ENCODE peak calls at places on chromosomes 4 and X, in five cellular contexts. W is PC-3, P is heart right ventricle, U is AG09309, H is IMR-90. S is an unnamed sample.

GRCh38 chrX:97740886-97741285 is 857.2 kb downstream of the RPA4 start:
- DNase-seq in H (no peak), P (no peak), W (peak; percentile 85), U (no peak), S (no peak)

GRCh38 chrX:110310000-110310790 is 7.7 kb downstream of the AMMECR1 start:
- DNase-seq in P (no peak), U (no peak), H (no peak), W (peak; percentile 53), S (no peak)

GRCh38 chrX:13287816-13288215 is 32.0 kb downstream of the ATXN3L start:
- DNase-seq in U (no peak), H (peak; percentile 72), W (peak; percentile 5), P (no peak), S (no peak)

GRCh38 chr4:72243641-72244040 is 211.8 kb downstream of the NPFFR2 start:
- DNase-seq in P (no peak), H (no peak), U (no peak), W (no peak), S (no peak)

GRCh38 chr4:155946486-155946885 is 7.2 kb downstream of the CTSO start:
- DNase-seq in P (no peak), U (no peak), W (no peak), H (peak; percentile 27), S (no peak)

GRCh38 chr4:158442736-158443135 is 78.9 kb upstream of the RXFP1 start:
- DNase-seq in H (no peak), P (no peak), U (no peak), W (no peak), S (no peak)

GRCh38 chr4:40164459-40164858 is 32.4 kb upstream of the RHOH start:
- DNase-seq in W (no peak), U (no peak), H (no peak), P (no peak), S (no peak)

GRCh38 chr4:79996950-79997349 is 76.1 kb downstream of the ANTXR2 start:
- DNase-seq in W (no peak), U (no peak), H (no peak), P (no peak), S (no peak)

DNA sequence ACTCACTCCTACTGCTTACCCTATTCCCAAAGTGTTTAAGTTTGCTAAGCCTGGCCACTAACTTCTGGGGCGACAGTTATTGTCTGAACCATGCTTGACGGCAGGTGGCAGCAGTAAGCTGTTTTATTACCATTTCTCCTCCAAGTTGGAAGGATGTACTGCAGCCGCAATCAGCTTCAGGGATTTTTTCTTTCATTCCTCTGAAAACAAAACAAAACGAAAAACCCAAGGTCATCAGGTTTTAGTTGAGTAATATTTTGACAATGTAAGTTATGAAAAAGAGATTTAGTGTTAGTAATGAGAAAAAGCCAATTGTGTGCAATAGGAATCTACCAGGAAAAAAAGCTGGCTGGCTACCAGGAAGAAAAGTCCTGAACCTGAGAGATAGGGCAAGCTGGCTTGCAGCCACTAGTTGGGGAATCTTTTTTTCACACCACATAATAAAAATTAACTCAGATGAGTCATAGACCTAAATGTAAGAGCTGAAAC is 13.2 kb upstream of the RAB9B start:
- DNase-seq in U (peak; percentile 59), H (peak; percentile 78), P (peak; percentile 34), W (peak; percentile 80), S (peak; percentile 37)
- TF ChIP-seq CTCF in U (peak; percentile 76), H (peak; percentile 69), P (peak; percentile 6), W (peak; percentile 84), S (no peak)

GRCh38 chrX:72002886-72003285 is 92.2 kb downstream of the NHSL2 start:
- DNase-seq in W (no peak), U (no peak), H (no peak), P (no peak), S (no peak)

GRCh38 chrX:72001906-72002305 is 91.3 kb downstream of the NHSL2 start:
- DNase-seq in P (no peak), H (no peak), W (no peak), U (no peak), S (no peak)

GRCh38 chrX:72006461-72006860 is 95.8 kb downstream of the NHSL2 start:
- DNase-seq in P (no peak), H (no peak), W (no peak), U (no peak), S (no peak)

GRCh38 chrX:72005046-72005445 is 94.4 kb downstream of the NHSL2 start:
- DNase-seq in W (no peak), H (no peak), P (no peak), U (no peak), S (no peak)

DNA sequence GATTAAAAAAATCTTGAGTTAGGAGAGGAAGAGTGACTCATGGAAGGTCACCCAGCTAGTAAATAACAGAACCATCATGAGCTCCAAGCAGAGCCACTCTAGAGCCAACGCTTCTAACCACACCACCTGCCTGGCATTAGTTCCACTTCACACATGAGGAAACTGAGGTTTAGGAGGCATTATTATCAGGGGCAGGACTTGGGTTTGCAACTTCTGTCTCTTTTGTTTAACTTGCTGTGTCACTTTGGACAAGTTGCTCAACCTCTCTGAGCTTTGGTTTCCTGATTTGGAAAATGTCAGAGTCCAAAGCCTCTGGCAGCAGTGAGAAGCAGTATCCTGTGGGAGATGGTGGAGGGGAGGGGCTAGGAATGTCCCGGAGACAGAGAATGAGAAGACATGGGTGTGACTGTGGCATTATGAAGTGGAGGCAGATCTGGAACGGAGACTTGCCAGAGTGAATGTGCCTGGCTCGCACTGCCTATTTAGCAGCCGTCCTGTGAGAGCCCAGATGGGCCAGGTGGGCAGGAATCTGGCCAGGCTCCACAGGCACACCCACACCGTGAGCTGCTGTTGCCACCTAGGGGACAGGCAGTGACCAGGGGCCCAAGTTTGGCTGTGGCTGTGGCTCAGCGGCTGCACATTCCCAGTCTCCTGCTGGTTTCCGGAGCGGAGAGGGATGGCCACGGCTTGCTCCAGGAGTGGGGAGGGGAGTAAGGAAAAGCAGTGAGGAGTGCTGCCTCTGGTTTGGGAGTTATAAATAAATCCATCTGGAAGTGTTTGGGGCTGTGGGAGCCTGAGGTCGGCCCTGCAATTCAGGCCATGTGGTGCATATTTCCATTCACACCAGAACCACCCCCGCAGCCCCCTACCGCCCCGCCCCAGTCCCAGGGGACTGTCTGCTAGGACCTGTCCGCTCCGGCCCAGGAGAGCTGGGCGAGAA is 93.4 kb downstream of the NHSL2 start:
- DNase-seq in W (peak; percentile 42), H (no peak), U (peak; percentile 29), P (peak; percentile 33), S (no peak)
- TF ChIP-seq CTCF in W (peak; percentile 48), H (no peak), U (peak; percentile 30), P (no peak), S (no peak)

DNA sequence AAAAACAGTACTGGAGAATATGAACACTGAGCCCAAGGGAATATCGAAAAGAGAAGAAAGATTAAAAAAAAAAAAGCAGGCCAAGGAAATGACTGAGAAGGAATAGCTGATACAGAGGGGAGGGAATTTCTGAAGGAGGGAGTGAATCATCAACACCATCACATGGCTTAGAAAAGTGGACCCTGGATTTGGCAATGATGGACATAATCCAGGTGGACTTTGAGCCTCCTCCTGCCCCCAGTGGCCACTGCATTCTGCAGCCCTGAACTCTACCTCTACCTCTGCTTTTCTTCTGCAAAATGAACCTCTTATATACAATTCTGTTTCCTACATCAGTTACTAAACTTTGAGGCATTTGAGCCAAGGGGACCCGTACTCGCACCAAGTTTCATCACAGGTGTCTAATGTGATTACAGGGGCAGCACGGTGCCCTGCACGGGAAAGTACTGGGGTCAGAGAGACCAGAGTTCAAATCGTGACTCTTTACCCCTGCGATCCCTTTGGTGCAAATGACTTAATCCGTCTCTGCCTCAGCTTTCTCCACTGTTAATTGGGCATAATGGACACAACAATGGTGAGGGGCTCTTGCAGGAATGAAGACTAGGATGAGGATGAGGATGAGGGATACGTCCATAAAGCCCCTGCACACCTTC is 1.1 kb downstream of the OCIAD2 start:
- DNase-seq in H (peak; percentile 61), W (peak; percentile 59), P (no peak), U (no peak), S (no peak)
- TF ChIP-seq CTCF in H (no peak), W (peak; percentile 37), P (no peak), U (peak; percentile 4), S (no peak)

GRCh38 chrX:123976671-123977316 is 15.3 kb downstream of the STAG2 start:
- DNase-seq in U (no peak), P (no peak), W (peak; percentile 69), H (peak; percentile 47), S (no peak)
- TF ChIP-seq CTCF in U (peak; percentile 28), P (no peak), W (peak; percentile 67), H (peak; percentile 44), S (no peak)

GRCh38 chrX:136712631-136713030 is 64.7 kb downstream of the CD40LG start:
- DNase-seq in W (no peak), U (no peak), P (no peak), H (no peak), S (no peak)

GRCh38 chrX:136711147-136711546 is 63.2 kb downstream of the CD40LG start:
- DNase-seq in W (peak; percentile 69), U (no peak), H (peak; percentile 36), P (peak; percentile 30), S (no peak)

GRCh38 chrX:136710324-136710951 is 62.5 kb downstream of the CD40LG start:
- DNase-seq in H (peak; percentile 63), W (peak; percentile 44), U (no peak), P (no peak), S (no peak)

DNA sequence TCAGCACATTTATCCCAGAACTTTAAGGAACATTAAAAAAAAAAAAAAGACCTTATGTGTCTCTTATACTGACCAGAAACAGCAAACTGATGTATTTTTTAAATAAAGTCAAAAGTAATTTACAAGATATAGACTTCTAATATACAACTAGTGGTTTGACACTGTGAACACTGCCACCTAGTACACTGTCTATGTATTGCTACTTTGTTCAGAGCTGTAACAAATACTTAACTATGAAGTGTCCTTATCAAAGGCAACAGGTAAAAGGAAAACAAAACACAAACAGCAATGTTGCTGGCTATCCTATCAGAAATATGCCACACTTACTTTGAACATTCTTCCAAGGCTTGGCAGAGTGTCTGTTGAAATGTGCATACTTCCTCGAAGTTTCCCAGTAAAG is 60.4 kb downstream of the CD40LG start:
- DNase-seq in H (peak; percentile 13), P (no peak), W (peak; percentile 38), U (no peak), S (no peak)
- TF ChIP-seq CTCF in H (peak; percentile 33), P (no peak), W (peak; percentile 67), U (peak; percentile 33), S (no peak)

GRCh38 chrX:3811331-3812311 is 98.2 kb upstream of the PRKX start:
- DNase-seq in P (no peak), W (no peak), U (no peak), H (peak; percentile 58), S (no peak)
- TF ChIP-seq CTCF in P (no peak), W (no peak), U (peak; percentile 66), H (peak; percentile 69), S (no peak)

GRCh38 chr4:30722092-30722915 is 2.1 kb downstream of the PCDH7 start:
- DNase-seq in W (no peak), H (no peak), P (peak; percentile 32), U (no peak), S (no peak)
- TF ChIP-seq CTCF in W (no peak), H (no peak), P (no peak), U (no peak), S (no peak)

S was measured in omental fat pad.